ENCODE peak calls at places on chromosomes 16 and 17, in five cellular contexts. E, J, F, Y and S are unnamed samples.

GRCh38 chr17:58335061-58335731 is 6.6 kb upstream of the TSPOAP1 start:
- DNase-seq in E (no peak), Y (no peak), F (no peak), J (no peak), S (no peak)

GRCh38 chr16:9364721-9365693 is 273.6 kb downstream of the HAPSTR1 start:
- DNase-seq in J (no peak), E (no peak), F (no peak), Y (no peak), S (no peak)

GRCh38 chr17:4125552-4125951 is 17.3 kb downstream of the ZZEF1 start:
- DNase-seq in J (no peak), E (no peak), F (no peak), Y (no peak), S (no peak)

GRCh38 chr17:19570497-19571151 is 37.0 kb downstream of the SLC47A1 start:
- DNase-seq in F (no peak), J (no peak), Y (no peak), E (no peak), S (no peak)

GRCh38 chr17:38730526-38731379 is 612 bp downstream of the CISD3 start:
- DNase-seq in J (peak), F (peak), E (peak), Y (peak), S (peak)

GRCh38 chr16:85480727-85481101 is 132.4 kb upstream of the GSE1 start:
- DNase-seq in E (peak), Y (peak), F (no peak), J (no peak), S (no peak)

GRCh38 chr17:78223061-78223460 is 8.4 kb upstream of the TMEM235 start:
- DNase-seq in Y (no peak), F (no peak), E (no peak), J (no peak), S (no peak)

GRCh38 chr16:54077412-54077821 is 209.2 kb downstream of the IRX3 start:
- DNase-seq in E (peak), F (peak), Y (no peak), J (peak), S (peak)

GRCh38 chr17:6343191-6343590 is 91.7 kb downstream of the AIPL1 start:
- DNase-seq in Y (no peak), E (no peak), J (no peak), F (no peak), S (no peak)

GRCh38 chr16:2206420-2206779 is 1.1 kb downstream of the MLST8 start:
- DNase-seq in Y (no peak), F (no peak), J (no peak), E (no peak), S (no peak)